ENCODE peak calls at places on chromosomes 3 and 15, in five cellular contexts. J, Q, A, D and G are unnamed samples.

GRCh38 chr3:165194477-165195135 is 1.6 kb downstream of the SLITRK3 start:
- DNase-seq in Q (no peak), A (no peak), D (no peak), J (peak), G (no peak)

GRCh38 chr3:44439499-44440295 is 37.8 kb downstream of the ZNF445 start:
- DNase-seq in D (no peak), J (no peak), A (peak), Q (peak), G (peak)

GRCh38 chr3:146164071-146164470 is 3.1 kb upstream of the PLOD2 start:
- DNase-seq in Q (no peak), D (no peak), A (no peak), J (no peak), G (no peak)

GRCh38 chr15:79775821-79776220 is 121.0 kb downstream of the MTHFS start:
- DNase-seq in D (no peak), Q (no peak), J (no peak), A (no peak), G (no peak)

GRCh38 chr3:105367406-105368213 is 901 bp downstream of the ALCAM start:
- DNase-seq in D (peak), J (peak), Q (peak), A (peak), G (peak)

GRCh38 chr3:89184151-89184550 is 76.7 kb downstream of the EPHA3 start:
- DNase-seq in J (no peak), Q (no peak), D (no peak), A (no peak), G (no peak)

GRCh38 chr3:193910886-193911738 is 224.8 kb upstream of the HES1 start:
- DNase-seq in A (peak), J (peak), Q (no peak), D (no peak), G (peak)

GRCh38 chr15:63803106-63803886 is 30.5 kb downstream of the HERC1 start:
- DNase-seq in A (no peak), J (no peak), D (no peak), Q (no peak), G (no peak)

GRCh38 chr15:50210462-50211264 is 28.7 kb downstream of the SLC27A2 start:
- DNase-seq in A (no peak), J (peak), Q (no peak), D (no peak), G (no peak)

GRCh38 chr3:11996500-11996899 is 7.7 kb upstream of the SYN2 start:
- DNase-seq in Q (no peak), D (no peak), J (no peak), A (no peak), G (no peak)

GRCh38 chr3:129625071-129625874 is 18.8 kb upstream of the PLXND1 start:
- DNase-seq in Q (no peak), A (no peak), J (no peak), D (no peak), G (no peak)

GRCh38 chr3:25938566-25939325 is 148.9 kb downstream of the OXSM start:
- DNase-seq in Q (no peak), J (no peak), A (no peak), D (no peak), G (no peak)

GRCh38 chr15:85494035-85494793 is 113.8 kb downstream of the AKAP13 start:
- DNase-seq in Q (no peak), A (no peak), D (peak), J (peak), G (no peak)

GRCh38 chr15:67138946-67139855 is 73.8 kb downstream of the SMAD3 start:
- DNase-seq in Q (no peak), J (no peak), A (no peak), D (no peak), G (no peak)

GRCh38 chr3:31105438-31106077 is 211.1 kb upstream of the GADL1 start:
- DNase-seq in D (peak), Q (peak), A (peak), J (no peak), G (peak)

GRCh38 chr3:76245073-76245472 is 459.7 kb upstream of the ZNF717 start:
- DNase-seq in A (no peak), D (no peak), J (no peak), Q (no peak), G (no peak)

GRCh38 chr3:174101244-174101643 is 703.7 kb downstream of the NLGN1 start:
- DNase-seq in J (no peak), Q (peak), D (no peak), A (peak), G (no peak)